ENCODE peak calls at places on chromosomes 7 and 10, in five cellular contexts. One of them, this sample, is unnamed.

GRCh38 chr10:103481974-103482531 is 3.0 kb upstream of the CALHM3 start:
- DNase-seq in right lobe of liver: no peak
- DNase-seq in fibroblast of mammary gland: peak
- DNase-seq in renal cortical epithelial cell: peak
- DNase-seq in type B pancreatic cell: no peak
- DNase-seq in this sample: no peak

GRCh38 chr7:129872054-129872453 is 80.7 kb downstream of the UBE2H start:
- DNase-seq in right lobe of liver: no peak
- DNase-seq in type B pancreatic cell: no peak
- DNase-seq in renal cortical epithelial cell: no peak
- DNase-seq in fibroblast of mammary gland: no peak
- DNase-seq in this sample: no peak

GRCh38 chr10:8520382-8520781 is 465.9 kb downstream of the GATA3 start:
- DNase-seq in renal cortical epithelial cell: no peak
- DNase-seq in fibroblast of mammary gland: no peak
- DNase-seq in right lobe of liver: no peak
- DNase-seq in type B pancreatic cell: no peak
- DNase-seq in this sample: no peak

GRCh38 chr10:71334228-71334791 is 15.3 kb downstream of the SLC29A3 start:
- DNase-seq in renal cortical epithelial cell: no peak
- DNase-seq in fibroblast of mammary gland: no peak
- DNase-seq in right lobe of liver: peak
- DNase-seq in type B pancreatic cell: no peak
- DNase-seq in this sample: no peak

GRCh38 chr7:128122577-128123290 is 91.5 kb upstream of the LRRC4 start:
- DNase-seq in right lobe of liver: no peak
- DNase-seq in renal cortical epithelial cell: peak
- DNase-seq in fibroblast of mammary gland: no peak
- DNase-seq in type B pancreatic cell: no peak
- DNase-seq in this sample: no peak

GRCh38 chr7:28572321-28573058 is 160.2 kb downstream of the CREB5 start:
- DNase-seq in right lobe of liver: no peak
- DNase-seq in type B pancreatic cell: no peak
- DNase-seq in renal cortical epithelial cell: peak
- DNase-seq in fibroblast of mammary gland: no peak
- DNase-seq in this sample: no peak

GRCh38 chr10:100881552-100882250 is 31.1 kb upstream of the SLF2 start:
- DNase-seq in fibroblast of mammary gland: no peak
- DNase-seq in right lobe of liver: peak
- DNase-seq in renal cortical epithelial cell: no peak
- DNase-seq in type B pancreatic cell: no peak
- DNase-seq in this sample: no peak

GRCh38 chr7:44460325-44460724 is 30.1 kb downstream of the NUDCD3 start:
- DNase-seq in renal cortical epithelial cell: peak
- DNase-seq in type B pancreatic cell: no peak
- DNase-seq in fibroblast of mammary gland: no peak
- DNase-seq in right lobe of liver: no peak
- DNase-seq in this sample: no peak

GRCh38 chr10:12194752-12195271 is 879 bp downstream of the NUDT5 start:
- DNase-seq in fibroblast of mammary gland: peak
- DNase-seq in renal cortical epithelial cell: peak
- DNase-seq in right lobe of liver: peak
- DNase-seq in type B pancreatic cell: no peak
- DNase-seq in this sample: peak

GRCh38 chr10:125441151-125441550 is 241.8 kb downstream of the TEX36 start:
- DNase-seq in renal cortical epithelial cell: no peak
- DNase-seq in right lobe of liver: no peak
- DNase-seq in fibroblast of mammary gland: peak
- DNase-seq in type B pancreatic cell: no peak
- DNase-seq in this sample: no peak

GRCh38 chr7:28745351-28745750 is 212.8 kb downstream of the TRIL start:
- DNase-seq in type B pancreatic cell: no peak
- DNase-seq in renal cortical epithelial cell: no peak
- DNase-seq in fibroblast of mammary gland: no peak
- DNase-seq in right lobe of liver: no peak
- DNase-seq in this sample: no peak

GRCh38 chr10:128035557-128035973 is 90.7 kb downstream of the MKI67 start:
- DNase-seq in right lobe of liver: no peak
- DNase-seq in type B pancreatic cell: no peak
- DNase-seq in fibroblast of mammary gland: peak
- DNase-seq in renal cortical epithelial cell: peak
- DNase-seq in this sample: peak

GRCh38 chr10:124688889-124689670 is 55.1 kb downstream of the FAM53B start:
- DNase-seq in type B pancreatic cell: no peak
- DNase-seq in renal cortical epithelial cell: peak
- DNase-seq in fibroblast of mammary gland: no peak
- DNase-seq in right lobe of liver: no peak
- DNase-seq in this sample: no peak

GRCh38 chr10:126062132-126063032 is 166.0 kb downstream of the FANK1 start:
- DNase-seq in type B pancreatic cell: no peak
- DNase-seq in right lobe of liver: no peak
- DNase-seq in fibroblast of mammary gland: peak
- DNase-seq in renal cortical epithelial cell: peak
- DNase-seq in this sample: peak

GRCh38 chr7:2477447-2478386 is 1.5 kb upstream of the GRIFIN start:
- DNase-seq in renal cortical epithelial cell: peak
- DNase-seq in type B pancreatic cell: peak
- DNase-seq in fibroblast of mammary gland: peak
- DNase-seq in right lobe of liver: no peak
- DNase-seq in this sample: peak

GRCh38 chr7:129781128-129781855 is 169.8 kb downstream of the NRF1 start:
- DNase-seq in type B pancreatic cell: no peak
- DNase-seq in right lobe of liver: no peak
- DNase-seq in renal cortical epithelial cell: no peak
- DNase-seq in fibroblast of mammary gland: no peak
- DNase-seq in this sample: no peak

GRCh38 chr7:79296553-79297320 is 156.7 kb downstream of the MAGI2 start:
- DNase-seq in renal cortical epithelial cell: no peak
- DNase-seq in type B pancreatic cell: no peak
- DNase-seq in fibroblast of mammary gland: peak
- DNase-seq in right lobe of liver: no peak
- DNase-seq in this sample: no peak

GRCh38 chr7:155973451-155973997 is 161.3 kb upstream of the SHH start:
- DNase-seq in fibroblast of mammary gland: no peak
- DNase-seq in type B pancreatic cell: peak
- DNase-seq in renal cortical epithelial cell: no peak
- DNase-seq in right lobe of liver: no peak
- DNase-seq in this sample: peak